ENCODE peak calls at places on chromosome 14, in ten cellular contexts. D, E, Z, K, L, H, U, W, I and S are unnamed samples.

GRCh38 chr14:72776701-72777255 is 117.1 kb downstream of the DPF3 start:
- DNase-seq in D (no peak), E (no peak), Z (no peak), K (no peak), L (no peak), H (no peak), U (no peak), W (no peak), I (no peak), S (no peak)

GRCh38 chr14:69818760-69819191 is 21.7 kb upstream of the SLC10A1 start:
- DNase-seq in D (peak), E (peak), Z (peak), K (peak), L (peak), H (peak), U (no peak), W (peak), I (peak), S (peak)

GRCh38 chr14:30108975-30109700 is 181.5 kb upstream of the PRKD1 start:
- DNase-seq in D (peak), E (no peak), Z (no peak), K (no peak), L (peak), H (no peak), U (no peak), W (peak), I (no peak), S (no peak)

GRCh38 chr14:24411468-24412454 is 13.0 kb downstream of the NYNRIN start:
- DNase-seq in D (no peak), E (no peak), Z (no peak), K (peak), L (no peak), H (peak), U (no peak), W (peak), I (peak), S (no peak)

GRCh38 chr14:35408026-35408425 is 3.5 kb upstream of the NFKBIA start:
- DNase-seq in D (no peak), E (no peak), Z (no peak), K (no peak), L (no peak), H (no peak), U (no peak), W (no peak), I (no peak), S (no peak)

GRCh38 chr14:64825498-64825897 is 54.2 kb downstream of the SPTB start:
- DNase-seq in D (no peak), E (no peak), Z (no peak), K (no peak), L (no peak), H (no peak), U (no peak), W (no peak), I (no peak), S (no peak)

GRCh38 chr14:94816113-94816512 is 46.2 kb upstream of the GSC start:
- DNase-seq in D (no peak), E (no peak), Z (no peak), K (no peak), L (no peak), H (no peak), U (no peak), W (no peak), I (no peak), S (no peak)

GRCh38 chr14:94689218-94689984 is 77.2 kb downstream of the SERPINA3 start:
- DNase-seq in D (no peak), E (peak), Z (peak), K (peak), L (peak), H (peak), U (peak), W (peak), I (peak), S (peak)

GRCh38 chr14:53519137-53519536 is 366.0 kb upstream of the DDHD1 start:
- DNase-seq in D (peak), E (no peak), Z (no peak), K (no peak), L (no peak), H (no peak), U (no peak), W (peak), I (no peak), S (no peak)

GRCh38 chr14:78633747-78634146 is 463.6 kb downstream of the NRXN3 start:
- DNase-seq in D (no peak), E (no peak), Z (no peak), K (no peak), L (no peak), H (no peak), U (no peak), W (no peak), I (no peak), S (no peak)

GRCh38 chr14:44316647-44317432 is 190.2 kb downstream of the FSCB start:
- DNase-seq in D (peak), E (no peak), Z (no peak), K (peak), L (peak), H (no peak), U (no peak), W (peak), I (peak), S (no peak)

GRCh38 chr14:30214014-30214413 is 286.4 kb upstream of the PRKD1 start:
- DNase-seq in D (no peak), E (no peak), Z (no peak), K (no peak), L (no peak), H (no peak), U (no peak), W (peak), I (peak), S (no peak)

GRCh38 chr14:102507891-102508312 is 1.7 kb downstream of the ANKRD9 start:
- DNase-seq in D (no peak), E (no peak), Z (no peak), K (no peak), L (no peak), H (no peak), U (no peak), W (peak), I (no peak), S (no peak)

GRCh38 chr14:105382343-105383082 is 15.8 kb upstream of the TEX22 start:
- DNase-seq in D (no peak), E (no peak), Z (no peak), K (no peak), L (no peak), H (no peak), U (no peak), W (no peak), I (no peak), S (no peak)